ENCODE peak calls at places on chromosomes 6 and 20, in six cellular contexts. One of them, this sample, is unnamed.

GRCh38 chr20:34528921-34529297 is 12.7 kb downstream of the DYNLRB1 start:
- DNase-seq in neuronal stem cell: no peak
- DNase-seq in left colon: peak; percentile 49
- DNase-seq in activated T-helper 9 cell treated with anti-CD3 and anti-CD28 coated beads, Interleukin-2, amount 50 U/mL, for 16 hours: no peak
- DNase-seq in memory B cell: no peak
- DNase-seq in T-helper 9 cell: no peak
- DNase-seq in this sample: no peak

GRCh38 chr20:39117486-39117885 is 155.3 kb downstream of the DHX35 start:
- DNase-seq in T-helper 9 cell: no peak
- DNase-seq in neuronal stem cell: no peak
- DNase-seq in memory B cell: no peak
- DNase-seq in activated T-helper 9 cell treated with anti-CD3 and anti-CD28 coated beads, Interleukin-2, amount 50 U/mL, for 16 hours: no peak
- DNase-seq in left colon: no peak
- DNase-seq in this sample: no peak

GRCh38 chr6:84166395-84166794 is 61.0 kb downstream of the CEP162 start:
- DNase-seq in neuronal stem cell: no peak
- DNase-seq in activated T-helper 9 cell treated with anti-CD3 and anti-CD28 coated beads, Interleukin-2, amount 50 U/mL, for 16 hours: no peak
- DNase-seq in memory B cell: no peak
- DNase-seq in left colon: no peak
- DNase-seq in T-helper 9 cell: no peak
- DNase-seq in this sample: no peak

GRCh38 chr20:57663681-57664451 is 43.6 kb upstream of the ZBP1 start:
- DNase-seq in T-helper 9 cell: no peak
- DNase-seq in memory B cell: no peak
- DNase-seq in neuronal stem cell: no peak
- DNase-seq in activated T-helper 9 cell treated with anti-CD3 and anti-CD28 coated beads, Interleukin-2, amount 50 U/mL, for 16 hours: no peak
- DNase-seq in left colon: peak; percentile 22
- DNase-seq in this sample: no peak

GRCh38 chr6:41655706-41656668 is 17.7 kb downstream of the MDFI start:
- DNase-seq in neuronal stem cell: no peak
- DNase-seq in activated T-helper 9 cell treated with anti-CD3 and anti-CD28 coated beads, Interleukin-2, amount 50 U/mL, for 16 hours: no peak
- DNase-seq in memory B cell: no peak
- DNase-seq in T-helper 9 cell: no peak
- DNase-seq in left colon: no peak
- DNase-seq in this sample: no peak

GRCh38 chr20:5657190-5657872 is 92.9 kb upstream of the SHLD1 start:
- DNase-seq in activated T-helper 9 cell treated with anti-CD3 and anti-CD28 coated beads, Interleukin-2, amount 50 U/mL, for 16 hours: no peak
- DNase-seq in T-helper 9 cell: no peak
- DNase-seq in memory B cell: no peak
- DNase-seq in left colon: peak; percentile 37
- DNase-seq in neuronal stem cell: no peak
- DNase-seq in this sample: no peak

GRCh38 chr6:134732761-134733160 is 217.1 kb downstream of the ALDH8A1 start:
- DNase-seq in memory B cell: no peak
- DNase-seq in T-helper 9 cell: no peak
- DNase-seq in neuronal stem cell: no peak
- DNase-seq in left colon: no peak
- DNase-seq in activated T-helper 9 cell treated with anti-CD3 and anti-CD28 coated beads, Interleukin-2, amount 50 U/mL, for 16 hours: no peak
- DNase-seq in this sample: no peak

GRCh38 chr6:145345094-145345493 is 390.2 kb downstream of the EPM2A start:
- DNase-seq in T-helper 9 cell: no peak
- DNase-seq in activated T-helper 9 cell treated with anti-CD3 and anti-CD28 coated beads, Interleukin-2, amount 50 U/mL, for 16 hours: no peak
- DNase-seq in memory B cell: no peak
- DNase-seq in left colon: no peak
- DNase-seq in neuronal stem cell: no peak
- DNase-seq in this sample: no peak

GRCh38 chr6:104597541-104598050 is 262.1 kb downstream of the HACE1 start:
- DNase-seq in left colon: no peak
- DNase-seq in activated T-helper 9 cell treated with anti-CD3 and anti-CD28 coated beads, Interleukin-2, amount 50 U/mL, for 16 hours: no peak
- DNase-seq in T-helper 9 cell: no peak
- DNase-seq in neuronal stem cell: no peak
- DNase-seq in memory B cell: no peak
- DNase-seq in this sample: no peak

GRCh38 chr6:151916680-151917164 is 109.2 kb downstream of the ESR1 start:
- DNase-seq in neuronal stem cell: no peak
- DNase-seq in T-helper 9 cell: no peak
- DNase-seq in left colon: no peak
- DNase-seq in memory B cell: no peak
- DNase-seq in activated T-helper 9 cell treated with anti-CD3 and anti-CD28 coated beads, Interleukin-2, amount 50 U/mL, for 16 hours: no peak
- DNase-seq in this sample: no peak

GRCh38 chr6:42404494-42404893 is 47.2 kb downstream of the TRERF1 start:
- DNase-seq in activated T-helper 9 cell treated with anti-CD3 and anti-CD28 coated beads, Interleukin-2, amount 50 U/mL, for 16 hours: no peak
- DNase-seq in T-helper 9 cell: no peak
- DNase-seq in left colon: peak; percentile 61
- DNase-seq in memory B cell: no peak
- DNase-seq in neuronal stem cell: no peak
- DNase-seq in this sample: no peak

GRCh38 chr6:168188310-168188973 is 109.4 kb upstream of the FRMD1 start:
- DNase-seq in memory B cell: no peak
- DNase-seq in T-helper 9 cell: no peak
- DNase-seq in left colon: no peak
- DNase-seq in neuronal stem cell: no peak
- DNase-seq in activated T-helper 9 cell treated with anti-CD3 and anti-CD28 coated beads, Interleukin-2, amount 50 U/mL, for 16 hours: no peak
- DNase-seq in this sample: no peak